ENCODE peak calls at places on chromosomes 2 and 18, in eight cellular contexts. A, P, E, R, J, K, I and Q are unnamed samples.

GRCh38 chr2:170144758-170145157 is 33.2 kb upstream of the MYO3B start:
- DNase-seq in A (no peak), P (no peak), E (peak; percentile 46), R (peak; percentile 25), J (no peak), K (no peak), I (no peak), Q (no peak)

GRCh38 chr2:101467306-101467705 is 7.6 kb downstream of the RFX8 start:
- DNase-seq in A (no peak), P (no peak), E (no peak), R (no peak), J (no peak), K (no peak), I (no peak), Q (peak; percentile 39)

GRCh38 chr2:214265991-214266489 is 144.8 kb upstream of the VWC2L start:
- DNase-seq in A (no peak), P (no peak), E (no peak), R (no peak), J (no peak), K (no peak), I (no peak), Q (peak; percentile 5)

GRCh38 chr2:187233811-187234210 is 214.2 kb downstream of the CALCRL start:
- DNase-seq in A (no peak), P (no peak), E (no peak), R (no peak), J (no peak), K (no peak), I (no peak), Q (peak; percentile 2)

GRCh38 chr2:165070089-165070488 is 114.8 kb upstream of the SLC38A11 start:
- DNase-seq in A (no peak), P (no peak), E (no peak), R (no peak), J (no peak), K (no peak), I (no peak), Q (no peak)

GRCh38 chr18:57432765-57433400 is 2.3 kb upstream of the ONECUT2 start:
- DNase-seq in A (no peak), P (no peak), E (no peak), R (no peak), J (no peak), K (no peak), I (no peak), Q (no peak)

GRCh38 chr2:170930132-170931109 is 1.4 kb downstream of the GORASP2 start:
- DNase-seq in A (no peak), P (peak; percentile 79), E (peak; percentile 79), R (no peak), J (peak; percentile 29), K (peak; percentile 57), I (peak; percentile 58), Q (peak; percentile 40)

GRCh38 chr2:28225472-28225915 is 167.2 kb upstream of the FOSL2 start:
- DNase-seq in A (no peak), P (no peak), E (no peak), R (no peak), J (no peak), K (no peak), I (no peak), Q (no peak)

GRCh38 chr2:144165599-144166250 is 354.2 kb downstream of the ZEB2 start:
- DNase-seq in A (no peak), P (no peak), E (no peak), R (no peak), J (no peak), K (no peak), I (no peak), Q (no peak)

GRCh38 chr2:101717041-101717817 is 19.7 kb downstream of the MAP4K4 start:
- DNase-seq in A (no peak), P (peak; percentile 71), E (no peak), R (no peak), J (no peak), K (no peak), I (peak; percentile 29), Q (no peak)

GRCh38 chr2:66437601-66438497 is 2.9 kb downstream of the MEIS1 start:
- DNase-seq in A (peak; percentile 27), P (no peak), E (no peak), R (peak; percentile 48), J (no peak), K (no peak), I (no peak), Q (no peak)

GRCh38 chr2:100791936-100792308 is 28.0 kb upstream of the NPAS2 start:
- DNase-seq in A (no peak), P (no peak), E (no peak), R (no peak), J (no peak), K (no peak), I (no peak), Q (no peak)

GRCh38 chr2:222292113-222292737 is 6.6 kb downstream of the PAX3 start:
- DNase-seq in A (no peak), P (no peak), E (no peak), R (no peak), J (no peak), K (no peak), I (no peak), Q (no peak)

GRCh38 chr2:217943379-217944321 is 59.1 kb downstream of the TNS1 start:
- DNase-seq in A (peak; percentile 85), P (peak; percentile 30), E (peak; percentile 86), R (peak; percentile 90), J (no peak), K (peak; percentile 83), I (no peak), Q (peak; percentile 92)

GRCh38 chr2:174076040-174076439 is 110.9 kb upstream of the SP3 start:
- DNase-seq in A (no peak), P (no peak), E (peak; percentile 4), R (no peak), J (no peak), K (no peak), I (no peak), Q (no peak)

GRCh38 chr2:11669454-11670291 is at the start of gene NTSR2:
- DNase-seq in A (peak; percentile 33), P (peak; percentile 68), E (peak; percentile 68), R (peak; percentile 55), J (no peak), K (no peak), I (no peak), Q (peak; percentile 88)